ENCODE peak calls at places on chromosome 10, in seven cellular contexts. One of them, this sample, is unnamed.

GRCh38 chr10:24255907-24256306 is 47.0 kb downstream of the KIAA1217 start:
- DNase-seq in H1: no peak
- DNase-seq in K562: no peak
- DNase-seq in SK-N-SH: peak
- DNase-seq in HCT116: no peak
- DNase-seq in HepG2: no peak
- DNase-seq in GM12878: no peak
- DNase-seq in this sample: peak

GRCh38 chr10:48194830-48195229 is 79.7 kb downstream of the FRMPD2 start:
- DNase-seq in K562: no peak
- DNase-seq in SK-N-SH: no peak
- DNase-seq in GM12878: no peak
- DNase-seq in H1: no peak
- DNase-seq in HepG2: peak
- DNase-seq in HCT116: peak
- DNase-seq in this sample: no peak

GRCh38 chr10:11783558-11783865 is 39.6 kb upstream of the PROSER2 start:
- DNase-seq in K562: no peak
- DNase-seq in H1: no peak
- DNase-seq in HCT116: no peak
- DNase-seq in SK-N-SH: no peak
- DNase-seq in HepG2: no peak
- DNase-seq in GM12878: no peak
- DNase-seq in this sample: no peak

GRCh38 chr10:95505084-95505610 is 56.0 kb downstream of the SORBS1 start:
- DNase-seq in K562: no peak
- DNase-seq in H1: no peak
- DNase-seq in HCT116: no peak
- DNase-seq in GM12878: no peak
- DNase-seq in SK-N-SH: no peak
- DNase-seq in HepG2: no peak
- DNase-seq in this sample: no peak

GRCh38 chr10:26755443-26755903 is 58.0 kb downstream of the PDSS1 start:
- DNase-seq in SK-N-SH: no peak
- DNase-seq in HepG2: no peak
- DNase-seq in GM12878: peak
- DNase-seq in K562: no peak
- DNase-seq in H1: no peak
- DNase-seq in HCT116: peak
- DNase-seq in this sample: no peak

GRCh38 chr10:61882621-61883375 is 18.7 kb upstream of the ARID5B start:
- DNase-seq in SK-N-SH: no peak
- DNase-seq in HCT116: no peak
- DNase-seq in HepG2: no peak
- DNase-seq in H1: no peak
- DNase-seq in GM12878: no peak
- DNase-seq in K562: no peak
- DNase-seq in this sample: no peak

GRCh38 chr10:89653410-89653828 is 8.4 kb upstream of the PANK1 start:
- DNase-seq in SK-N-SH: no peak
- DNase-seq in H1: no peak
- DNase-seq in K562: no peak
- DNase-seq in HepG2: peak
- DNase-seq in HCT116: no peak
- DNase-seq in GM12878: peak
- DNase-seq in this sample: no peak

GRCh38 chr10:10911471-10911921 is 106.2 kb upstream of the CELF2 start:
- DNase-seq in HepG2: no peak
- DNase-seq in HCT116: no peak
- DNase-seq in K562: no peak
- DNase-seq in SK-N-SH: no peak
- DNase-seq in H1: peak
- DNase-seq in GM12878: no peak
- DNase-seq in this sample: peak

GRCh38 chr10:22231260-22231659 is 13.4 kb upstream of the EBLN1 start:
- DNase-seq in HCT116: no peak
- DNase-seq in H1: no peak
- DNase-seq in SK-N-SH: no peak
- DNase-seq in K562: no peak
- DNase-seq in GM12878: no peak
- DNase-seq in HepG2: no peak
- DNase-seq in this sample: no peak

GRCh38 chr10:22229756-22230330 is 12.0 kb upstream of the EBLN1 start:
- DNase-seq in SK-N-SH: no peak
- DNase-seq in H1: no peak
- DNase-seq in GM12878: no peak
- DNase-seq in HepG2: no peak
- DNase-seq in K562: no peak
- DNase-seq in HCT116: no peak
- DNase-seq in this sample: no peak

GRCh38 chr10:22228943-22229755 is 11.3 kb upstream of the EBLN1 start:
- DNase-seq in H1: peak
- DNase-seq in HCT116: peak
- DNase-seq in K562: peak
- DNase-seq in HepG2: peak
- DNase-seq in GM12878: peak
- DNase-seq in SK-N-SH: peak
- DNase-seq in this sample: no peak

GRCh38 chr10:22228167-22228938 is 10.5 kb upstream of the EBLN1 start:
- DNase-seq in HepG2: no peak
- DNase-seq in H1: no peak
- DNase-seq in GM12878: no peak
- DNase-seq in HCT116: no peak
- DNase-seq in K562: no peak
- DNase-seq in SK-N-SH: no peak
- DNase-seq in this sample: no peak

DNA sequence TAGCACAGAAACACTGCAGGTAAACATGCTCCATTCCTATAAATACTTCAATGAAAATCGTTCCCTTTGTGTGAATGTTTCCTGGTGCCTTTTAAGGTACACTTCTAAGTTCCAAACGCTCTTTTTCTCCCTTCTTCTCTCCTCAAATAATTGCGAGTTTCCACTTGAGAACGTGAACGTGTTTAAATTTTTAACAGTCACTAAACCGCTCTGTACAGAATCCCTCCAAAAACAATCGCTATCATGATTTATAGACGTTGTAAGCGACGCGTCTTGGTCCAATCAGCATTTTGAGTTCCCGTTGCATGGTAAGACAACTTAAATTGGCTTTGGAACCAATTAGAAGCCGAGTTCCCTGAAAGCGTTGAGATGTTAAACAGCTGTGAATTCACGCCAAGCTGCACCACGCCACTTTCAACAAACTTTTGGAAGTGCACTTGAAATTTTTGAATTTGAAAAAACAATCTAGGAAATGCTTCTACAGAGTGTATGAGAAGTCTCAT is 12.6 kb upstream of the EBLN1 start:
- DNase-seq in HepG2: no peak
- DNase-seq in SK-N-SH: peak
- DNase-seq in GM12878: no peak
- DNase-seq in HCT116: peak
- DNase-seq in K562: no peak
- DNase-seq in H1: no peak
- DNase-seq in this sample: no peak
- TF ChIP-seq JUND in HepG2: no peak
- TF ChIP-seq JUND in SK-N-SH: no peak
- TF ChIP-seq JUND in GM12878: no peak
- TF ChIP-seq JUND in HCT116: no peak
- TF ChIP-seq JUND in K562: no peak
- TF ChIP-seq JUND in H1: no peak
- TF ChIP-seq JUND in this sample: no peak

GRCh38 chr10:60384006-60384405 is 5.7 kb downstream of the ANK3 start:
- DNase-seq in SK-N-SH: no peak
- DNase-seq in GM12878: no peak
- DNase-seq in H1: no peak
- DNase-seq in HepG2: no peak
- DNase-seq in K562: no peak
- DNase-seq in HCT116: no peak
- DNase-seq in this sample: no peak
- TF ChIP-seq JUND in SK-N-SH: no peak
- TF ChIP-seq JUND in GM12878: no peak
- TF ChIP-seq JUND in H1: no peak
- TF ChIP-seq JUND in HepG2: no peak
- TF ChIP-seq JUND in K562: no peak
- TF ChIP-seq JUND in HCT116: no peak
- TF ChIP-seq JUND in this sample: no peak

GRCh38 chr10:15345450-15345849 is 25.6 kb downstream of the FAM171A1 start:
- DNase-seq in HCT116: no peak
- DNase-seq in K562: no peak
- DNase-seq in GM12878: no peak
- DNase-seq in SK-N-SH: peak
- DNase-seq in HepG2: no peak
- DNase-seq in H1: no peak
- DNase-seq in this sample: no peak
- TF ChIP-seq JUND in HCT116: no peak
- TF ChIP-seq JUND in K562: no peak
- TF ChIP-seq JUND in GM12878: no peak
- TF ChIP-seq JUND in SK-N-SH: no peak
- TF ChIP-seq JUND in HepG2: no peak
- TF ChIP-seq JUND in H1: no peak
- TF ChIP-seq JUND in this sample: no peak

DNA sequence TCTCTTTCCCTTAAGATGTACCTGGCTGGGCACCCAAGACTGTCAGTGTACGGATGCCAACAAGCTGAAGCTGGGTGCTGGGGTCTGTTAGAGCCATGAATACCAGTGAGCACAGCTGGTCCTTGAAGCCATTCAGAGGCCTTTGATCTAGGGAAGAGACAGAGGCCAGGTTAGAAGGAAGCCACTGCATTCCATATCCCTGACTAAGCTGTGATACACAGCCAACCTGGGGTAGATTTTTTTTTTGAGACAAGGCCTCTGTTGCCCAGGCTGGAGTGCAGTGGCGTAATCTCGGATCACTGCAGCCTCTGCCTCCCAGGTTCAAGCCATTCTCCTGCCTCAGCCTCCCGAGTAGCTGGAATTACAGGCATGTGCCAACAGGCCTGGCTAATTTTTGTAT is 20.8 kb downstream of the ZDHHC16 start:
- DNase-seq in HCT116: peak
- DNase-seq in K562: no peak
- DNase-seq in GM12878: no peak
- DNase-seq in H1: no peak
- DNase-seq in SK-N-SH: no peak
- DNase-seq in HepG2: peak
- DNase-seq in this sample: no peak
- TF ChIP-seq JUND in HCT116: peak
- TF ChIP-seq JUND in K562: no peak
- TF ChIP-seq JUND in GM12878: no peak
- TF ChIP-seq JUND in H1: no peak
- TF ChIP-seq JUND in SK-N-SH: peak
- TF ChIP-seq JUND in HepG2: no peak
- TF ChIP-seq JUND in this sample: no peak

GRCh38 chr10:49418053-49418326 is 22.1 kb upstream of the DRGX start:
- DNase-seq in K562: no peak
- DNase-seq in H1: no peak
- DNase-seq in HepG2: no peak
- DNase-seq in GM12878: no peak
- DNase-seq in HCT116: no peak
- DNase-seq in SK-N-SH: no peak
- DNase-seq in this sample: no peak

GRCh38 chr10:49415846-49416245 is 20.0 kb upstream of the DRGX start:
- DNase-seq in K562: no peak
- DNase-seq in GM12878: no peak
- DNase-seq in H1: no peak
- DNase-seq in SK-N-SH: no peak
- DNase-seq in HCT116: no peak
- DNase-seq in HepG2: no peak
- DNase-seq in this sample: no peak

GRCh38 chr10:49417311-49418052 is 21.6 kb upstream of the DRGX start:
- DNase-seq in K562: no peak
- DNase-seq in GM12878: no peak
- DNase-seq in HepG2: no peak
- DNase-seq in HCT116: no peak
- DNase-seq in SK-N-SH: no peak
- DNase-seq in H1: no peak
- DNase-seq in this sample: no peak

GRCh38 chr10:49418328-49418727 is 22.4 kb upstream of the DRGX start:
- DNase-seq in K562: peak
- DNase-seq in HCT116: no peak
- DNase-seq in GM12878: no peak
- DNase-seq in H1: no peak
- DNase-seq in SK-N-SH: no peak
- DNase-seq in HepG2: no peak
- DNase-seq in this sample: no peak

DNA sequence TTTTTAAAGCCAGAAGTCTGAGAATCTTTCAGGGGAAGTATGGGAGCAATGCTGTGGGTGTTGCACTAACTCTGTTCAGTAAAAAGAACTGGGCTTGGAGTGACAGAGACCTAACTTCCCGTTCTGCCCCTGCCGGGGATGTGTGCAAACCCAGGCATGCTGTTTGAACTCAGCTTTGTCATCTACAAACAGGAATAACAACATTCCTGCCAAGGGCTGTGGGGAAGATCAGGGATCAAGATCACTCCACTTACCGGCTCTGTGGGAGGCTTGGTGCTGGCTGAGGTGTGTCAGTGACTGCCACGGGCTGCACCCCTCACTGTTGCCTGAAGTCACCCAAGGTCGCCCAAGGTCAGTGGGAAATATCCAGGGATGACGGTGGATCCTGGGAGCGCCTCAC is 23.1 kb upstream of the DRGX start:
- DNase-seq in SK-N-SH: no peak
- DNase-seq in HCT116: peak
- DNase-seq in GM12878: no peak
- DNase-seq in H1: no peak
- DNase-seq in K562: no peak
- DNase-seq in HepG2: peak
- DNase-seq in this sample: peak
- TF ChIP-seq JUND in SK-N-SH: no peak
- TF ChIP-seq JUND in HCT116: peak
- TF ChIP-seq JUND in GM12878: no peak
- TF ChIP-seq JUND in H1: no peak
- TF ChIP-seq JUND in K562: no peak
- TF ChIP-seq JUND in HepG2: no peak
- TF ChIP-seq JUND in this sample: peak

DNA sequence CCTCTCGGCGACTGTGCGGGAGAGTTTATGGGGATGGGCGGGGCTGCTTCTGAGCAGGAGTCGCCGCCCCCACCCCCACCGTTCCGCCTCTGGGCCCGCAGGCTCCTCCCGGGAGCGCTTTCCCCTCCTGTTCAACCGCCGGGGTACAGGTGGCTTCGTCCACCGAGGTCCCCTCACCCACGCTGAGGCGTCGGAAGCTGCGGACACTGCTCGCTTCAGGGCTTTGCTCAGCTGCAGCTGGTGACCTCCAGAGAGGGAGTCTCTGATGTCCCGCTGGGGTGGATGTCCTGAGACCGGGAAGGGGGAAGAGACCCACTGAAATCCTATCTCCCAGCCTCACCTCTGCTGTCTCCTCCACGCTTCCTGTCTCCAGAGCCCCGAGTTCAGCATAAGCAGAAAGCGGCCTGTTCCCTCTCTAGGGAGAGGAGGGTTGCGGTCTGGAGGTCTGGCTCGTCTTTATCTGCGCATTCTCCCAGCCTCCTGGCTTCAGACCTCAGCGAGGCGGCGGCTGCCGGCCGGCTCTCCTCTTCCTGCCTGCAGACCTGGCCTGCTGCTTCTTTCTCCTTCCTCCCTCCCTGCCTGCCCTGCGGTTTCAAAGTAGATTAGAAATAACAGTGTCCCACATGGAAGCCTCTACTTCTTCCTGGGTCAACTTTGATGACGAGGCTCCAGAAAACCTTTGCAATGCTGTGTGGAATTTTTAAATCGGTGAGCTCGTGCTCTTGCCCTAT is 1.8 kb downstream of the CYP2E1 start:
- DNase-seq in H1: no peak
- DNase-seq in HCT116: no peak
- DNase-seq in K562: peak
- DNase-seq in GM12878: no peak
- DNase-seq in HepG2: no peak
- DNase-seq in SK-N-SH: peak
- DNase-seq in this sample: no peak
- TF ChIP-seq JUND in H1: no peak
- TF ChIP-seq JUND in HCT116: no peak
- TF ChIP-seq JUND in K562: no peak
- TF ChIP-seq JUND in GM12878: no peak
- TF ChIP-seq JUND in HepG2: no peak
- TF ChIP-seq JUND in SK-N-SH: no peak
- TF ChIP-seq JUND in this sample: no peak

This sample was measured in T47D.